ENCODE peak calls at places on chromosomes 2 and 18, in eight cellular contexts. D is stimulated activated naive CD8-positive, alpha-beta T cell treated with anti-CD3 and anti-CD28 coated beads, Interleukin-15, Interleukin-2, amounts not matched to agents 100 U/mL and 50 U/mL, for 24 hours; T is IMR-90; R is heart right ventricle; M is RWPE2; F is HepG2; L is activated T-cell treated with anti-CD3 and anti-CD28 coated beads, Interleukin-2, amount 50 U/mL, for 4 hours; N is activated CD4-positive, CD25-positive, alpha-beta regulatory T cell treated with anti-CD3 and anti-CD28 coated beads, Interleukin-2, amount 50 U/mL, for 24 hours. U is an unnamed sample.

GRCh38 chr2:205496777-205497176 is 185.5 kb upstream of the NRP2 start:
- ATAC-seq in D (no peak), T (peak), R (peak), M (no peak), F (no peak), L (no peak), N (no peak), U (no peak)

GRCh38 chr2:37615808-37616673 is 55.4 kb downstream of the CDC42EP3 start:
- ATAC-seq in D (peak), T (peak), R (peak), M (no peak), F (no peak), L (peak), N (peak), U (peak)

GRCh38 chr2:85681354-85681728 is 12.8 kb upstream of the GNLY start:
- ATAC-seq in D (no peak), T (no peak), R (no peak), M (peak), F (no peak), L (no peak), N (no peak), U (peak)

GRCh38 chr2:72271766-72272615 is 124.3 kb upstream of the CYP26B1 start:
- ATAC-seq in D (no peak), T (no peak), R (peak), M (peak), F (no peak), L (no peak), N (no peak), U (no peak)

GRCh38 chr2:74181739-74182138 is 3.1 kb upstream of the MOB1A start:
- ATAC-seq in D (no peak), T (no peak), R (peak), M (no peak), F (no peak), L (no peak), N (no peak), U (no peak)

GRCh38 chr2:67825476-67825875 is 237.3 kb downstream of the C1D start:
- ATAC-seq in D (no peak), T (peak), R (no peak), M (no peak), F (no peak), L (no peak), N (no peak), U (no peak)

GRCh38 chr2:215601990-215602721 is 166.3 kb upstream of the FN1 start:
- ATAC-seq in D (no peak), T (no peak), R (peak), M (peak), F (no peak), L (no peak), N (no peak), U (no peak)

GRCh38 chr2:167787021-167787420 is 460.4 kb downstream of the STK39 start:
- ATAC-seq in D (no peak), T (no peak), R (no peak), M (no peak), F (peak), L (no peak), N (no peak), U (no peak)

GRCh38 chr18:79199691-79200374 is 130.6 kb downstream of the ATP9B start:
- ATAC-seq in D (peak), T (peak), R (no peak), M (no peak), F (no peak), L (peak), N (peak), U (peak)

GRCh38 chr18:77123313-77124231 is 9.0 kb downstream of the MBP start:
- ATAC-seq in D (no peak), T (no peak), R (no peak), M (no peak), F (no peak), L (no peak), N (peak), U (no peak)

GRCh38 chr2:45922577-45922988 is 271.1 kb downstream of the PRKCE start:
- ATAC-seq in D (no peak), T (peak), R (peak), M (peak), F (no peak), L (no peak), N (no peak), U (no peak)

GRCh38 chr2:109054865-109055264 is 65.8 kb upstream of the EDAR start:
- ATAC-seq in D (no peak), T (no peak), R (no peak), M (peak), F (no peak), L (no peak), N (no peak), U (no peak)

U was measured in activated T-helper 17 cell treated with anti-CD3 and anti-CD28 coated beads, Interleukin-2, amount 50 U/mL, for 72 hours.